ENCODE peak calls at places on chromosomes 1 and 21, in eight cellular contexts. L is esophagus muscularis mucosa, H is ovary, P is stomach, K is sigmoid colon, J is SK-N-SH, A is HepG2, G is A549. X is an unnamed sample.

GRCh38 chr1:9438431-9439073 is 100.7 kb upstream of the SLC25A33 start:
- DNase-seq in P (peak; percentile 44), J (no peak), H (peak; percentile 73), L (peak; percentile 94), A (peak; percentile 91), G (peak; percentile 83), K (peak; percentile 87), X (peak; percentile 78)

GRCh38 chr1:35544976-35545375 is 12.2 kb downstream of the KIAA0319L start:
- DNase-seq in K (no peak), J (peak; percentile 58), A (peak; percentile 85), L (no peak), H (no peak), G (peak; percentile 45), P (no peak), X (peak; percentile 48)

GRCh38 chr1:56644941-56645662 is at the start of gene PRKAA2:
- DNase-seq in J (peak; percentile 91), A (peak; percentile 41), P (peak; percentile 48), H (peak; percentile 42), G (peak; percentile 42), K (peak; percentile 68), L (no peak), X (no peak)

GRCh38 chr1:196178083-196178635 is 430.1 kb downstream of the KCNT2 start:
- DNase-seq in K (no peak), P (no peak), G (no peak), J (no peak), H (no peak), L (no peak), A (no peak), X (no peak)

GRCh38 chr1:61104213-61104612 is 21.9 kb downstream of the NFIA start:
- DNase-seq in P (no peak), K (no peak), A (no peak), H (no peak), G (no peak), L (no peak), J (no peak), X (no peak)

GRCh38 chr21:33255404-33255803 is 10.8 kb upstream of the IL10RB start:
- DNase-seq in G (no peak), A (no peak), J (no peak), K (no peak), H (no peak), P (no peak), L (no peak), X (no peak)

GRCh38 chr1:22257286-22258275 is 114.7 kb upstream of the WNT4 start:
- DNase-seq in P (peak; percentile 78), G (peak; percentile 67), K (no peak), J (no peak), A (no peak), H (no peak), L (no peak), X (no peak)

GRCh38 chr1:1421147-1421906 is at the start of gene ANKRD65:
- DNase-seq in G (no peak), H (no peak), P (no peak), K (no peak), J (peak; percentile 38), A (peak; percentile 74), L (no peak), X (no peak)

GRCh38 chr1:62643283-62643682 is 44.9 kb downstream of the DOCK7 start:
- DNase-seq in L (no peak), G (no peak), J (no peak), P (no peak), A (no peak), H (no peak), K (no peak), X (no peak)

GRCh38 chr1:2534775-2535387 is 4.8 kb upstream of the HES5 start:
- DNase-seq in J (no peak), K (no peak), P (no peak), A (no peak), G (no peak), L (no peak), H (no peak), X (no peak)

GRCh38 chr21:37367301-37367757 is 756 bp downstream of the DYRK1A start:
- DNase-seq in H (no peak), L (no peak), J (peak; percentile 66), A (no peak), K (no peak), P (peak; percentile 27), G (no peak), X (no peak)

GRCh38 chr1:39204441-39205081 is at the start of gene MACF1:
- DNase-seq in A (no peak), H (peak; percentile 87), K (peak; percentile 92), P (peak; percentile 26), L (peak; percentile 95), G (peak; percentile 82), J (no peak), X (peak; percentile 32)

GRCh38 chr1:188089461-188089860 is 1260.7 kb downstream of the PLA2G4A start:
- DNase-seq in P (no peak), H (no peak), A (no peak), K (no peak), L (no peak), J (no peak), G (no peak), X (no peak)

GRCh38 chr1:24321712-24322635 is 2.8 kb downstream of the GRHL3 start:
- DNase-seq in H (peak; percentile 28), A (no peak), J (no peak), K (peak; percentile 73), G (no peak), P (peak; percentile 63), L (no peak), X (no peak)

GRCh38 chr1:61741682-61742619 is at the start of gene PATJ:
- DNase-seq in J (peak; percentile 86), L (no peak), P (peak; percentile 87), H (peak; percentile 71), G (peak; percentile 52), A (peak; percentile 35), K (peak; percentile 76), X (peak; percentile 45)

GRCh38 chr1:157626099-157626498 is 28.2 kb upstream of the FCRL4 start:
- DNase-seq in A (peak; percentile 3), K (no peak), G (peak; percentile 31), J (no peak), H (no peak), P (no peak), L (no peak), X (no peak)

GRCh38 chr21:41730399-41730798 is 36.5 kb downstream of the RIPK4 start:
- DNase-seq in L (no peak), P (no peak), J (no peak), K (no peak), H (no peak), G (no peak), A (no peak), X (no peak)

GRCh38 chr1:42929434-42930177 is 29.1 kb downstream of the SLC2A1 start:
- DNase-seq in P (no peak), K (no peak), L (no peak), G (no peak), A (no peak), J (no peak), H (no peak), X (no peak)

GRCh38 chr21:26790289-26790688 is 54.9 kb downstream of the ADAMTS1 start:
- DNase-seq in L (no peak), K (no peak), P (no peak), J (no peak), H (no peak), A (no peak), G (no peak), X (no peak)

GRCh38 chr1:110873856-110874255 is 908 bp downstream of the CD53 start:
- DNase-seq in A (no peak), L (no peak), K (no peak), J (no peak), G (no peak), P (no peak), H (no peak), X (no peak)
- H3K27ac ChIP-seq in A (no peak overlapping the region), L (peak overlapping the region; percentile 21), K (peak overlapping the region; percentile 16), J (no peak overlapping the region), G (no peak overlapping the region), P (peak overlapping the region; percentile 86), H (no peak overlapping the region), X (peak overlapping the region; percentile 27)

GRCh38 chr1:182721525-182721924 is 37.1 kb upstream of the RGS8 start:
- DNase-seq in H (no peak), J (no peak), A (no peak), K (no peak), P (no peak), G (no peak), L (no peak), X (no peak)

GRCh38 chr1:182726941-182727340 is 42.6 kb upstream of the RGS8 start:
- DNase-seq in L (peak; percentile 53), K (no peak), J (no peak), H (no peak), G (no peak), A (no peak), P (no peak), X (no peak)

GRCh38 chr1:182723195-182723594 is 38.8 kb upstream of the RGS8 start:
- DNase-seq in P (no peak), H (peak; percentile 37), L (no peak), J (no peak), A (no peak), G (no peak), K (peak; percentile 90), X (peak; percentile 31)

GRCh38 chr1:182724215-182724614 is 39.8 kb upstream of the RGS8 start:
- DNase-seq in K (no peak), H (no peak), J (no peak), P (no peak), G (no peak), L (peak; percentile 26), A (no peak), X (no peak)

GRCh38 chr1:182725264-182725965 is 41.0 kb upstream of the RGS8 start:
- DNase-seq in H (no peak), P (no peak), K (peak; percentile 66), J (no peak), A (no peak), L (peak; percentile 84), G (no peak), X (no peak)
- TF ChIP-seq EP300 in H (no peak), P (no peak), K (no peak), J (no peak), A (no peak), L (no peak), G (no peak), X (no peak)

GRCh38 chr21:43811262-43812105 is 22.1 kb downstream of the RRP1 start:
- DNase-seq in H (no peak), J (no peak), K (no peak), G (no peak), A (no peak), P (no peak), L (no peak), X (no peak)
- H3K27ac ChIP-seq in H (no peak overlapping the region), J (no peak overlapping the region), K (no peak overlapping the region), G (peak overlapping the region; percentile 47), A (no peak overlapping the region), P (peak overlapping the region; percentile 50), L (no peak overlapping the region), X (no peak overlapping the region)

GRCh38 chr1:218507355-218508002 is 162.3 kb downstream of the TGFB2 start:
- DNase-seq in A (no peak), H (no peak), J (no peak), P (no peak), L (no peak), G (no peak), K (no peak), X (no peak)
- TF ChIP-seq EP300 in A (no peak), H (no peak), J (no peak), P (no peak), L (no peak), G (no peak), K (no peak), X (no peak)

GRCh38 chr1:234605983-234606730 is 3.8 kb downstream of the IRF2BP2 start:
- DNase-seq in K (no peak), H (no peak), P (peak; percentile 53), L (no peak), A (peak; percentile 74), G (peak; percentile 75), J (no peak), X (no peak)
- H3K27ac ChIP-seq in K (peak overlapping the region; percentile 97), H (peak overlapping the region; percentile 95), P (peak overlapping the region; percentile 99), L (peak overlapping the region; percentile 100), A (peak overlapping the region; percentile 100), G (peak overlapping the region; percentile 96), J (peak overlapping the region; percentile 100), X (peak overlapping the region; percentile 100)

GRCh38 chr1:50420689-50421365 is 2.4 kb downstream of the DMRTA2 start:
- DNase-seq in H (no peak), J (peak; percentile 54), K (no peak), L (no peak), A (no peak), P (no peak), G (no peak), X (no peak)
- TF ChIP-seq EP300 in H (no peak), J (no peak), K (no peak), L (no peak), A (no peak), P (no peak), G (no peak), X (no peak)

X was measured in tibial nerve.